ENCODE peak calls at places on chromosomes 6 and 20, in ten cellular contexts. P is A549; Z is neural crest cell; R is RWPE1; N is activated B cell treated with CpG ODN at 0.5 μM for 24 hours; B is GM20000; A is lower leg skin; K is PC-9; X is IMR-90; E is CD8-positive, alpha-beta T cell. T is an unnamed sample.

GRCh38 chr6:49939993-49940498 is 23.9 kb downstream of the DEFB114 start:
- DNase-seq in P (peak; percentile 0), Z (no peak), R (no peak), N (no peak), B (no peak), A (no peak), K (no peak), X (no peak), E (no peak), T (no peak)

GRCh38 chr6:43798688-43799444 is 28.9 kb downstream of the VEGFA start:
- DNase-seq in P (peak; percentile 86), Z (no peak), R (peak; percentile 84), N (no peak), B (peak; percentile 41), A (peak; percentile 59), K (peak; percentile 97), X (peak; percentile 85), E (no peak), T (no peak)

GRCh38 chr20:63382551-63383300 is 21.6 kb upstream of the CHRNA4 start:
- DNase-seq in P (no peak), Z (no peak), R (no peak), N (no peak), B (no peak), A (no peak), K (no peak), X (no peak), E (no peak), T (no peak)

GRCh38 chr6:138765896-138766487 is 7.6 kb upstream of the CCDC28A start:
- DNase-seq in P (peak; percentile 31), Z (no peak), R (peak; percentile 53), N (no peak), B (peak; percentile 47), A (no peak), K (peak; percentile 60), X (peak; percentile 56), E (no peak), T (no peak)

GRCh38 chr6:17281100-17281496 is at the start of gene RBM24:
- DNase-seq in P (peak; percentile 82), Z (peak; percentile 64), R (peak; percentile 55), N (no peak), B (peak; percentile 59), A (peak; percentile 38), K (no peak), X (peak; percentile 79), E (no peak), T (no peak)

GRCh38 chr20:32325706-32326506 is 32.2 kb upstream of the ASXL1 start:
- DNase-seq in P (peak; percentile 91), Z (no peak), R (peak; percentile 51), N (no peak), B (no peak), A (no peak), K (peak; percentile 95), X (peak; percentile 79), E (no peak), T (no peak)

GRCh38 chr20:32539063-32539816 is 45.9 kb downstream of the NOL4L start:
- DNase-seq in P (no peak), Z (no peak), R (no peak), N (no peak), B (no peak), A (no peak), K (no peak), X (no peak), E (no peak), T (no peak)

GRCh38 chr20:50649587-50649986 is 41.8 kb downstream of the RIPOR3 start:
- DNase-seq in P (no peak), Z (no peak), R (no peak), N (no peak), B (no peak), A (no peak), K (peak; percentile 19), X (no peak), E (no peak), T (no peak)

GRCh38 chr20:48523191-48523757 is 304.5 kb downstream of the PREX1 start:
- DNase-seq in P (peak; percentile 52), Z (peak; percentile 66), R (peak; percentile 86), N (no peak), B (peak; percentile 60), A (no peak), K (peak; percentile 76), X (peak; percentile 59), E (no peak), T (no peak)

GRCh38 chr20:55166063-55166462 is 690.7 kb downstream of the DOK5 start:
- DNase-seq in P (no peak), Z (no peak), R (no peak), N (no peak), B (no peak), A (no peak), K (no peak), X (no peak), E (no peak), T (no peak)

GRCh38 chr6:111087871-111088667 is 766 bp downstream of the SLC16A10 start:
- DNase-seq in P (no peak), Z (peak; percentile 9), R (peak; percentile 18), N (peak; percentile 23), B (peak; percentile 57), A (no peak), K (no peak), X (no peak), E (peak; percentile 45), T (no peak)

GRCh38 chr20:47412073-47412472 is 55.6 kb upstream of the ZMYND8 start:
- DNase-seq in P (no peak), Z (no peak), R (no peak), N (peak; percentile 38), B (peak; percentile 24), A (no peak), K (no peak), X (no peak), E (no peak), T (no peak)

GRCh38 chr20:60921021-60921622 is 330.9 kb upstream of the CDH4 start:
- DNase-seq in P (peak; percentile 47), Z (peak; percentile 65), R (no peak), N (no peak), B (peak; percentile 17), A (no peak), K (no peak), X (peak; percentile 8), E (no peak), T (no peak)

GRCh38 chr20:7855545-7855944 is 84.7 kb downstream of the HAO1 start:
- DNase-seq in P (peak; percentile 8), Z (no peak), R (peak; percentile 11), N (no peak), B (no peak), A (no peak), K (no peak), X (no peak), E (no peak), T (no peak)

GRCh38 chr6:36160147-36160760 is 29.9 kb downstream of the MAPK13 start:
- DNase-seq in P (no peak), Z (no peak), R (no peak), N (no peak), B (no peak), A (no peak), K (no peak), X (peak; percentile 36), E (no peak), T (no peak)

GRCh38 chr20:2873747-2874041 is 413 bp downstream of the PTPRA start:
- DNase-seq in P (no peak), Z (peak; percentile 61), R (no peak), N (no peak), B (no peak), A (peak; percentile 31), K (no peak), X (peak; percentile 28), E (peak; percentile 53), T (no peak)

GRCh38 chr6:52994789-52995078 is 350 bp downstream of the GSTA4 start:
- DNase-seq in P (no peak), Z (peak; percentile 59), R (no peak), N (peak; percentile 47), B (peak; percentile 24), A (no peak), K (no peak), X (peak; percentile 8), E (no peak), T (no peak)
- TF ChIP-seq CTCF in P (no peak), Z (no peak), R (no peak), N (no peak), B (no peak), A (no peak), K (no peak), X (no peak), E (no peak), T (no peak)

GRCh38 chr6:120410586-120410985 is 923.7 kb downstream of the TBC1D32 start:
- DNase-seq in P (no peak), Z (no peak), R (no peak), N (no peak), B (no peak), A (no peak), K (no peak), X (no peak), E (no peak), T (no peak)

GRCh38 chr6:120407696-120408095 is 926.6 kb downstream of the TBC1D32 start:
- DNase-seq in P (no peak), Z (no peak), R (no peak), N (no peak), B (no peak), A (no peak), K (no peak), X (no peak), E (no peak), T (no peak)

GRCh38 chr6:120411394-120411793 is 922.9 kb downstream of the TBC1D32 start:
- DNase-seq in P (no peak), Z (no peak), R (no peak), N (no peak), B (no peak), A (no peak), K (no peak), X (no peak), E (no peak), T (no peak)

DNA sequence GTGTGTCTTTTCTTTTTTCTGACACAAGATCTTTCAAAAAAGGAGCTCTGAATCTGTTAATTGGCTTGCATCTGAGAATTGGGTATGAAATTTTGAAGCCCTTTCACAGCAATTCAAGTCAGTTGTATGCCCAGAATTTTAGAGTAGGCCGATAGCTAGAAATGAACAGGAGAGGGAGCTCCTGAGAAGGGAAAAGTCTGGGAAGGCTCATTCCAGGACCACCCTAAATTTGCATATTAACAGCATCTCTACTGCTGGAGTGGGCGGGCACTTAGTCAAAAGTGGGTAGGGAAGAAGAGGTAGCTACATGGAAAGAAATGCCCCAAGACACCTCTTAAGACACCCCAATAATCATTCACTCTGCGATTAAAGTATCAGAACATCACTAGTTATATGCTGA is 928.3 kb downstream of the TBC1D32 start:
- DNase-seq in P (peak; percentile 0), Z (no peak), R (no peak), N (no peak), B (no peak), A (no peak), K (no peak), X (no peak), E (no peak), T (no peak)
- TF ChIP-seq CTCF in P (no peak), Z (peak; percentile 36), R (no peak), N (no peak), B (no peak), A (no peak), K (peak; percentile 50), X (no peak), E (no peak), T (peak; percentile 29)

GRCh38 chr6:114327074-114327473 is 15.7 kb downstream of the HS3ST5 start:
- DNase-seq in P (no peak), Z (no peak), R (no peak), N (no peak), B (no peak), A (no peak), K (no peak), X (no peak), E (no peak), T (no peak)
- TF ChIP-seq CTCF in P (no peak), Z (peak; percentile 31), R (no peak), N (no peak), B (no peak), A (no peak), K (no peak), X (no peak), E (no peak), T (no peak)

GRCh38 chr6:155152211-155153076 is 111.4 kb upstream of the CLDN20 start:
- DNase-seq in P (no peak), Z (no peak), R (no peak), N (no peak), B (no peak), A (no peak), K (no peak), X (no peak), E (no peak), T (no peak)
- TF ChIP-seq CTCF in P (no peak), Z (peak; percentile 44), R (no peak), N (no peak), B (no peak), A (no peak), K (no peak), X (no peak), E (no peak), T (peak; percentile 25)

T was measured in D721Med.